ENCODE peak calls at places on chromosomes 6 and 20, in seven cellular contexts. O is pancreas, V is tibial nerve, B is breast epithelium, H is OCI-LY7, K is tibial artery, J is A549. U is an unnamed sample.
A peak's percentile ranks its signal among the peaks of the same experiment; 100 is the strongest.

GRCh38 chr6:65595540-65595939 is 111.5 kb downstream of the EYS start:
- DNase-seq in O (no peak), V (no peak), B (no peak), H (no peak), K (no peak), J (no peak), U (no peak)

GRCh38 chr6:16318953-16319720 is 80.8 kb downstream of the GMPR start:
- DNase-seq in O (no peak), V (no peak), B (no peak), H (no peak), K (no peak), J (no peak), U (no peak)

GRCh38 chr6:109440325-109441068 is at the start of the genes PPIL6 and SMPD2:
- DNase-seq in O (peak; percentile 88), V (peak; percentile 76), B (peak; percentile 76), H (peak; percentile 89), K (peak; percentile 88), J (peak; percentile 57), U (peak; percentile 26)

GRCh38 chr6:70277480-70277879 is 25.4 kb downstream of the COL9A1 start:
- DNase-seq in O (no peak), V (no peak), B (no peak), H (no peak), K (no peak), J (no peak), U (no peak)

GRCh38 chr6:34213772-34214171 is 22.9 kb upstream of the HMGA1 start:
- DNase-seq in O (no peak), V (no peak), B (no peak), H (no peak), K (no peak), J (no peak), U (no peak)

GRCh38 chr20:3483784-3484183 is 13.0 kb downstream of the ATRN start:
- DNase-seq in O (no peak), V (no peak), B (no peak), H (no peak), K (no peak), J (no peak), U (no peak)

GRCh38 chr20:10306440-10307358 is 88.1 kb downstream of the SNAP25 start:
- DNase-seq in O (no peak), V (no peak), B (no peak), H (no peak), K (no peak), J (no peak), U (no peak)

GRCh38 chr6:93786474-93787330 is 367.3 kb upstream of the EPHA7 start:
- DNase-seq in O (no peak), V (no peak), B (no peak), H (no peak), K (no peak), J (no peak), U (no peak)

GRCh38 chr6:157669747-157670216 is 153.3 kb upstream of the SNX9 start:
- DNase-seq in O (no peak), V (peak; percentile 73), B (peak; percentile 60), H (no peak), K (peak; percentile 93), J (peak; percentile 38), U (no peak)

GRCh38 chr6:21883929-21884328 is 290.4 kb downstream of the SOX4 start:
- DNase-seq in O (no peak), V (no peak), B (no peak), H (no peak), K (no peak), J (no peak), U (no peak)

GRCh38 chr6:26330835-26331808 is 33.9 kb upstream of the BTN3A2 start:
- DNase-seq in O (no peak), V (no peak), B (no peak), H (peak; percentile 81), K (no peak), J (no peak), U (no peak)

GRCh38 chr20:25376886-25377285 is 13.7 kb downstream of the ABHD12 start:
- DNase-seq in O (no peak), V (no peak), B (no peak), H (no peak), K (no peak), J (no peak), U (no peak)

DNA sequence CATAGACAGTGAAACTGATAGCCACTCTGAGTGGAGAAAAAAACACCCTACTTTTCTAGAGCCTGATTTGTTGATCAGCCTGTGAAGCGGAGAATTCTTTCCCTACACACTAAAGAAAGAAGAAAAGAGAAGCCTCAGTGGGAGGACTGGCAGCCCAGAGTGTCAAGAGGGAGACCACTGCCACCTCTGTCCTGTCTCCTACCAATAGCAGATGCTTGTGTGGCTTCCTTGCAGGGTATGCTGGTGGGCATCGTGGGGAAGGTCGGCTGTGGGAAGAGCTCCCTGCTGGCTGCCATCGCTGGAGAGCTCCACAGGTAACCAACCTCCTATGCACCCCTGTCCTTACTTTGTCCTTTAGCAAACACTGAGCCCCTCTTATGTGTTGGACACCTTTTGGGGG is 10.4 kb downstream of the ABCC10 start:
- DNase-seq in O (no peak), V (no peak), B (no peak), H (no peak), K (no peak), J (no peak), U (no peak)
- H3K27ac ChIP-seq in O (no peak overlapping the region), V (peak overlapping the region; percentile 62), B (peak overlapping the region; percentile 49), H (no peak overlapping the region), K (no peak overlapping the region), J (no peak overlapping the region), U (peak overlapping the region; percentile 85)

DNA sequence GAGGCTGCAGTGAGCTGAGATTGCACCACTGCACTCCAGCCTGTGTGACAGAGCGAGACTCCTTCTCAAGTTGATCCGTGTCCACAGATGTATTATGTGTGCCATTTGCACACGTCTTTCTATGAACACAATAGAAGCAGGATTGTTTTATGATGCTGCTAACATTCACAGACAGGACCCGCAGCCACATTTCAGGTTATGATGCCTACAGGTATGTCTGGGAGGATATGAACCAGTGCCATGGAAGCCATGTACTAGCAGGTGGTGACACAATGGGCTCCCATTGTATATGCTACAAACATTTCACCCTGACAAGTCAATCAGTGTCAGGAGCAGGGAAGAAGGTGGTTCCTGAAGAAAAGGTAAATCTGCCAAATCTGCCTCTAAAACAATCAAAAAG is 4.3 kb downstream of the TRAM2 start:
- DNase-seq in O (no peak), V (no peak), B (no peak), H (no peak), K (no peak), J (no peak), U (no peak)
- H3K4me1 ChIP-seq in O (peaks cover 4% of the 10 kb centered on the region), V (peaks cover 51% of the 10 kb centered on the region), B (peaks cover 7% of the 10 kb centered on the region), H (peaks cover 62% of the 10 kb centered on the region), K (peaks cover 84% of the 10 kb centered on the region), J (peaks cover 46% of the 10 kb centered on the region), U (peaks cover 56% of the 10 kb centered on the region)

GRCh38 chr20:39903806-39904205 is 785.2 kb downstream of the MAFB start:
- DNase-seq in O (no peak), V (no peak), B (no peak), H (no peak), K (no peak), J (no peak), U (no peak)
- H3K9me3 ChIP-seq in O (no peaks in the 10 kb centered on the region), V (no peaks in the 10 kb centered on the region), B (no peaks in the 10 kb centered on the region), H (no peaks in the 10 kb centered on the region), K (no peaks in the 10 kb centered on the region), J (no peaks in the 10 kb centered on the region), U (no peaks in the 10 kb centered on the region)

GRCh38 chr20:20211988-20212518 is 155.9 kb upstream of the INSM1 start:
- DNase-seq in O (no peak), V (no peak), B (no peak), H (no peak), K (no peak), J (no peak), U (no peak)

GRCh38 chr20:20211274-20211987 is 156.5 kb upstream of the INSM1 start:
- DNase-seq in O (no peak), V (no peak), B (no peak), H (no peak), K (no peak), J (no peak), U (no peak)

GRCh38 chr20:20210327-20210726 is 157.6 kb upstream of the INSM1 start:
- DNase-seq in O (no peak), V (no peak), B (no peak), H (no peak), K (no peak), J (no peak), U (no peak)

GRCh38 chr20:20209684-20210083 is 157.4 kb downstream of the CFAP61 start:
- DNase-seq in O (no peak), V (no peak), B (no peak), H (no peak), K (no peak), J (no peak), U (no peak)

DNA sequence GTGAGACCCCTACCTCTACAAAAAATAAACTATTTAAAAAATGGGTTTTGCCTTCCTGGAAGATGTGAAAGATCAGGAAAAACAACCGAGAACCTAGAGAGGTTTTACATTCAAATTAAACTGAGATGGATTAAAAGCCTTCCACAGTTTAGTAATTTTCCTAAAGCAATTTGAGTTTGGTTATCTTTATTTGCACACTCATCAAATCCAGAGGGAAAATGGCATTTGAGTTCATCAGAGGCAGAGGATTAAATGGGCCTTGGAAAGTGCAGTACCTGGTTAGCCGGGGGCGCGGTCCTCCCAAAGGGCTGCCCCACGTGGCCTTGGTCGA is 157.0 kb upstream of the INSM1 start:
- DNase-seq in O (no peak), V (no peak), B (no peak), H (no peak), K (no peak), J (no peak), U (no peak)
- H3K27ac ChIP-seq in O (no peak overlapping the region), V (no peak overlapping the region), B (no peak overlapping the region), H (no peak overlapping the region), K (no peak overlapping the region), J (no peak overlapping the region), U (no peak overlapping the region)

GRCh38 chr6:20737912-20738311 is 203.7 kb downstream of the CDKAL1 start:
- DNase-seq in O (no peak), V (no peak), B (no peak), H (no peak), K (no peak), J (no peak), U (no peak)

GRCh38 chr6:20740088-20740487 is 205.8 kb downstream of the CDKAL1 start:
- DNase-seq in O (no peak), V (no peak), B (no peak), H (no peak), K (no peak), J (no peak), U (no peak)

GRCh38 chr6:20741490-20741889 is 207.2 kb downstream of the CDKAL1 start:
- DNase-seq in O (no peak), V (no peak), B (no peak), H (no peak), K (no peak), J (no peak), U (no peak)

GRCh38 chr6:20744911-20745557 is 210.8 kb downstream of the CDKAL1 start:
- DNase-seq in O (no peak), V (no peak), B (no peak), H (no peak), K (no peak), J (no peak), U (no peak)

DNA sequence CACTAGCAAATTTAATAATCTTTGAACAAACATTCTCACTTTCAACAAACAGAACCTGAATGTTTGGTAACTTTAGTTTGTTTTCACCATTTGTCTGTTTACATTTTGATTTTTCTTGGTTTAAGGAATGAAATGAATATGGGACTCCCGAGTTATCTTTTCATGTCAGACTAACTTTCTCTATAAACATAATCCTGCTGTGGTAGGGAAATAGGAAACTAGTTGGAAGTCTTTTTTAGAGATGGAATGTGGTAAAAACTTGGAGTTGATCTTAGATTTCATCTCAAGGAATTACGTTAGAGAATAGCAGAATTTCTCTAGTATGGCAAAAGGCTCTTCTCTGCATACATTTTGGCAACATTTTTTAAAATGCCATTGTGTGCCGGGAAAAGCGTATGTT is 206.5 kb downstream of the CDKAL1 start:
- DNase-seq in O (no peak), V (no peak), B (no peak), H (no peak), K (no peak), J (no peak), U (no peak)
- H3K4me1 ChIP-seq in O (no peaks in the 10 kb centered on the region), V (no peaks in the 10 kb centered on the region), B (no peaks in the 10 kb centered on the region), H (no peaks in the 10 kb centered on the region), K (no peaks in the 10 kb centered on the region), J (peaks cover 3% of the 10 kb centered on the region), U (no peaks in the 10 kb centered on the region)

U was measured in esophagus squamous epithelium.